ENCODE peak calls at places on chromosomes 4 and X, in five cellular contexts. One of them, this sample, is unnamed.

GRCh38 chr4:110109455-110109854 is 89.0 kb downstream of the ELOVL6 start:
- DNase-seq in K562: no peak
- DNase-seq in H1: no peak
- DNase-seq in A549: no peak
- DNase-seq in HepG2: no peak
- DNase-seq in this sample: no peak

GRCh38 chrX:43861750-43862149 is 20.5 kb downstream of the MAOB start:
- DNase-seq in K562: no peak
- DNase-seq in H1: no peak
- DNase-seq in HepG2: peak
- DNase-seq in A549: peak
- DNase-seq in this sample: no peak

GRCh38 chrX:66994729-66995128 is 355.9 kb upstream of the EDA2R start:
- DNase-seq in H1: no peak
- DNase-seq in K562: no peak
- DNase-seq in A549: no peak
- DNase-seq in HepG2: no peak
- DNase-seq in this sample: no peak

GRCh38 chr4:173590697-173591096 is 60.7 kb upstream of the HAND2 start:
- DNase-seq in HepG2: no peak
- DNase-seq in A549: no peak
- DNase-seq in K562: no peak
- DNase-seq in H1: no peak
- DNase-seq in this sample: no peak

GRCh38 chr4:80305466-80305865 is 30.1 kb upstream of the CFAP299 start:
- DNase-seq in HepG2: no peak
- DNase-seq in H1: no peak
- DNase-seq in K562: no peak
- DNase-seq in A549: no peak
- DNase-seq in this sample: no peak

GRCh38 chr4:16261313-16261878 is 35.1 kb upstream of the TAPT1 start:
- DNase-seq in K562: no peak
- DNase-seq in H1: no peak
- DNase-seq in HepG2: no peak
- DNase-seq in A549: no peak
- DNase-seq in this sample: no peak

GRCh38 chr4:146916479-146917076 is 29.1 kb downstream of the TTC29 start:
- DNase-seq in HepG2: peak
- DNase-seq in H1: no peak
- DNase-seq in A549: peak
- DNase-seq in K562: peak
- DNase-seq in this sample: peak

GRCh38 chr4:41375561-41375960 is 118.8 kb downstream of the UCHL1 start:
- DNase-seq in K562: no peak
- DNase-seq in HepG2: no peak
- DNase-seq in H1: no peak
- DNase-seq in A549: no peak
- DNase-seq in this sample: no peak

GRCh38 chr4:132493476-132493875 is 655.6 kb upstream of the PCDH10 start:
- DNase-seq in HepG2: no peak
- DNase-seq in K562: no peak
- DNase-seq in A549: no peak
- DNase-seq in H1: no peak
- DNase-seq in this sample: no peak

GRCh38 chr4:38774181-38774580 is 8.6 kb downstream of the TLR10 start:
- DNase-seq in A549: no peak
- DNase-seq in K562: no peak
- DNase-seq in H1: no peak
- DNase-seq in HepG2: no peak
- DNase-seq in this sample: no peak

GRCh38 chr4:23291139-23291538 is 598.4 kb downstream of the GBA3 start:
- DNase-seq in H1: no peak
- DNase-seq in A549: no peak
- DNase-seq in K562: no peak
- DNase-seq in HepG2: no peak
- DNase-seq in this sample: no peak

DNA sequence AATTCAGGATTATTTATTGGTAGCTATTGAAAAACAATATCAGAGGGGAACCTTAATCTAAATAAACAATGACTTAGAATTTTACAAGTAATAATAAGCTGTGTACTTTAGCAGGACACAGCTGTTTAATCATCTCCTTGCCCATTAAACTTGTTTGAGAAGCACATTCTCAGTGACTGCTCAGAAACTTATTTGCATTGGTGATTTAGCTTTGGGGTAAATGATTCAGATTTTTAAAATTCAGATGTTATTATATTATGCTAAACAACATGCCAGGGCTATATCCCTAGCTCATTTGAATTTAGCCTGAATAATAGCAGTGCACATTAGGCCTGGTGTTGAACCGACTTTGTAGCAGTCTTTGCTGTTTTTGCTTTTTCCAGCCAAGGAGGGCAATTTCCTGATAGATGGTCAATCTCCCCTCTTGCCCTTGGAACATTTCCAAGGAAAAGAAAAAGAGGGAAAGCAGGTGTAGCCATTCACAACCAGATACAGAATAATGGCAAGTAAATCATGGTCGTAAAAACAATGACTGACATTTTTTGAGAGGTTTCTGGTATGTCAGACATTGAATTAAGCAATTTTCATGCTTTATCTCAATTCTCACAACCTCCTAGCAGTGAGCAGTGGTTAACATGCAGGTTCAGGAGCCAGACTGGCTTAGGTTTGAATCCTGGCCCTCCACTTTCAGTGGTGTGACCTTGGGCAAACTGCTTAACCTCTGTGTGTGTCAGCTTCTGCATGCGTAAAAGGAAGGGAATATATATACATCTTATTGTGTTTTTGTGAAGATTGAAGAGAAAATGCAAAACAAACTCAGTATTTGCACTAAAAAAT is 16.8 kb downstream of the ARHGEF38 start:
- DNase-seq in A549: no peak
- DNase-seq in H1: no peak
- DNase-seq in HepG2: no peak
- DNase-seq in K562: no peak
- DNase-seq in this sample: peak
- TF ChIP-seq MAX in A549: no peak
- TF ChIP-seq MAX in H1: no peak
- TF ChIP-seq MAX in HepG2: no peak
- TF ChIP-seq MAX in K562: no peak
- TF ChIP-seq MAX in this sample: no peak

DNA sequence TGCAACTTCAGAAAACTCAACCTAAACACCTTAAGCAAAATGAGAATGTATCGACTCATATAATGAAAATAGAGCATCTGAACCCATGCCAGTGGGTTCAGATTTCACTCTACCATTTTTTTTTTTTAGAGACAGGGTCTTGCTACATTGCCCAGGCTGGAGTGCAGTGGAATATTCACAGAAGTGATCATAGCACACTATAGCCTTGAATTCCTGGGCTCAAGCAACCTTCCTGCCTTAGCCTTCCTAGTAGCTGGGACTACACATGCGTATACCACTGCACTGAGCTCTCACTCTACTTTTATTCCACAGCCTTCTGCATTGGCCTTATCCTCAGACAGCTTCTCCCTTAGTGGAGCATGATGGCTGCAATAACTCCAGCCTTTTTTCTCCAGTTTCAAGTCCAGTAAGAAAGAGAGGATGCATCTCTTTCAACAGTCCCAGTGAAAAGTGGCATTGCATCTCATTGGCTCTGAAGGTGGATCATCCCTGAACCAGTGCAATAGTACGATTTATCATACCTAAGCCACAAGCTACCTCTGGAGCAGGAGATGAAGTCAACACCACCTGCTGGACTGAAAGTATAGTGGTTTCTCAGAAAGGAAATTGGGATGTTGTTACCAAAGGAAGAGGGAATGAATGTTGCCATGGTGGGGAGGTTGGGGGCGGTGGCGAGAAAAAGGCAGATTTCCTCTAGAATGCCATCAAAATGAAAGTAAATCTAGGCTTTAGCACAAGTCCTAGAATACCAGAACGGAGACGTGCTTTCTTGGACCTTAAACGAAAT is 2.0 kb upstream of the SOD3 start:
- DNase-seq in H1: no peak
- DNase-seq in A549: peak
- DNase-seq in K562: peak
- DNase-seq in HepG2: peak
- DNase-seq in this sample: no peak
- H3K4me3 ChIP-seq in H1: no peak
- H3K4me3 ChIP-seq in A549: no peak
- H3K4me3 ChIP-seq in K562: no peak
- H3K4me3 ChIP-seq in HepG2: no peak
- H3K4me3 ChIP-seq in this sample: no peak

GRCh38 chr4:143286733-143287570 is 49.7 kb upstream of the GAB1 start:
- DNase-seq in A549: peak
- DNase-seq in HepG2: no peak
- DNase-seq in H1: no peak
- DNase-seq in K562: peak
- DNase-seq in this sample: no peak
- TF ChIP-seq JUN in A549: no peak
- TF ChIP-seq JUN in HepG2: no peak
- TF ChIP-seq JUN in H1: no peak
- TF ChIP-seq JUN in K562: no peak
- TF ChIP-seq JUN in this sample: no peak

DNA sequence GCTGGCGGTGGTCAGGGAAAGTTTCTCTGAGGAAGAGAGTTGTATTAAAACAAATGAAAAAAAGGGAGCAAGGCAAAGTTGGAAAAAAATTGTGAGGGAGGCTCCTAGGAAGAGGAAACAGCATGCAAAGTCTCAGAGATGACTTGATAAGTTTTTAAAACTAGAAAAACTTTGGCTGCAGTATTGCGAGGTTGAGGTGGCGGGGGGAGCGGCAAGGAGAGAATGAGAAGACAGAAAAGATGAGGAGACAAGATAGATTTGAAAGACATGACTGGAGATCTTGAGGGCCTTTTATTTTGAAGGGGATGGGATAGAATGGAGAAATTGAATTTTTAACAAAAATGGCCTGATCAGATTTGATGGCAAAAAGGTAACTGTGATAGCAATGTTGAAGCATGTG is 4.8 kb upstream of the UBE2D3 start:
- DNase-seq in A549: no peak
- DNase-seq in K562: peak
- DNase-seq in HepG2: no peak
- DNase-seq in H1: no peak
- DNase-seq in this sample: no peak
- TF ChIP-seq MAX in A549: no peak
- TF ChIP-seq MAX in K562: no peak
- TF ChIP-seq MAX in HepG2: no peak
- TF ChIP-seq MAX in H1: no peak
- TF ChIP-seq MAX in this sample: no peak

DNA sequence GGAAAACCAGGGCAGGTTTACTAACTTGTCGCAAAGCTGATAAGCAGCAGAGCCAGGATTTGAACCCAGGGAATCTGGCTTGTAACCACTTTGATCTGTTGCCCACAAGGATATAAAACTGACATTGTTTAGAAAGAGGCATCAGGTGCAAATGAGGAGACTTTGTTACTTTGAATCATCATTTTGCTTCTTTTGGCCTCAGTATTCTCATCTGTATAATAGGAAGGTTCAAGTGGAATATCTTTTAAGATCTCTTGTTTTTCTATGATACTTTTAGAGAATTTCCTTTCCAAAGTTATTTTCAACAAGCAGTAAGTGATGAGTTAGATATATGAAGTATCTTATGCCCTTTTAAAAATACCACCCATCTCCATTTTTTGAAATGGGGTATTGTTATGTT is 57.8 kb upstream of the NAP1L5 start:
- DNase-seq in K562: no peak
- DNase-seq in HepG2: no peak
- DNase-seq in A549: no peak
- DNase-seq in H1: no peak
- DNase-seq in this sample: no peak
- H3K4me3 ChIP-seq in K562: no peak
- H3K4me3 ChIP-seq in HepG2: no peak
- H3K4me3 ChIP-seq in A549: no peak
- H3K4me3 ChIP-seq in H1: no peak
- H3K4me3 ChIP-seq in this sample: no peak

GRCh38 chr4:108118505-108118904 is 50.2 kb downstream of the LEF1 start:
- DNase-seq in K562: peak
- DNase-seq in A549: peak
- DNase-seq in H1: no peak
- DNase-seq in HepG2: peak
- DNase-seq in this sample: no peak
- TF ChIP-seq JUN in K562: peak
- TF ChIP-seq JUN in A549: no peak
- TF ChIP-seq JUN in H1: no peak
- TF ChIP-seq JUN in HepG2: no peak
- TF ChIP-seq JUN in this sample: no peak

GRCh38 chr4:158599150-158599549 is 72.5 kb downstream of the C4orf46 start:
- DNase-seq in K562: no peak
- DNase-seq in A549: no peak
- DNase-seq in HepG2: no peak
- DNase-seq in H1: no peak
- DNase-seq in this sample: no peak

DNA sequence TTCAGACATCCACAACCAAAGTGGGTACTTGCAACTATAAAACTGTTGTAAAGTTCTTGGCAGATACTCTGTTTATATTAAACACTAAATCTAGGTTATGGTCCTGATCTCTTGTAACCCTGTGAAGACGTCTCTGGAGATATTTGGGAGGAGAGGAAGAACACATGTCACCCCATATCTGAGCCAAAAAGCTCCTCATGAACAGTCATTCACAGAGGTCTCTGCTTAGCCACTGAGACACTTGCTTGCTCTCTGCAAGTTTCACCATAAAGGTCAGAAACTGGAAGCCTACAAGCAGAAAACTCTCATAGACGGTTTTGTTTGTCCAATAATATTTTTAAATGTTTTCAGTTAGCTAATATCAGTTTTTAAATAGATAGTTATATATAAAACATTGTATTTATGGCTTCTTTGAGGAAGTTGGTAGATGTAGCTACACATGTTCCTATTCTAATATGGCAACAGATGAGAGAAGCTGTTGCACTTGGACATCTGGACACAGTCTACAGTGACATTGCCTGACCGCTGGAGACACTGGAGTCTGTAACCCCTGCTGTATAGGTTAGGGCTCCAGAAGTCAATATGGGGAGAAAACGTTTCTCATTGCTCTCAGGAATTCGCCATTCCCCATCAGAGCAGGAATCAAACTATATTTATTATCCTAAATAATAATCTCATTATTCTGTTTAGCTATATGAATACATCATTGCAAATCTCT is 73.6 kb downstream of the C4orf46 start:
- DNase-seq in H1: no peak
- DNase-seq in K562: peak
- DNase-seq in A549: no peak
- DNase-seq in HepG2: no peak
- DNase-seq in this sample: no peak
- TF ChIP-seq MAX in H1: no peak
- TF ChIP-seq MAX in K562: no peak
- TF ChIP-seq MAX in A549: no peak
- TF ChIP-seq MAX in HepG2: no peak
- TF ChIP-seq MAX in this sample: no peak

This sample was measured in endothelial cell of umbilical vein.